ENCODE peak calls at places on chromosomes 5 and 9, in seven cellular contexts. A, V, E, H, L, Y and Q are unnamed samples.

GRCh38 chr5:176725521-176725920 is 78.2 kb downstream of the TSPAN17 start:
- DNase-seq in E (no peak), V (no peak), A (no peak), L (no peak), Y (no peak), H (no peak), Q (no peak)

GRCh38 chr9:79060726-79061125 is 511.0 kb upstream of the TLE4 start:
- DNase-seq in V (no peak), Y (no peak), L (no peak), A (no peak), E (no peak), H (no peak), Q (no peak)

GRCh38 chr5:106397700-106398099 is 1273.0 kb downstream of the EFNA5 start:
- DNase-seq in H (no peak), E (no peak), Y (no peak), V (no peak), L (no peak), A (no peak), Q (no peak)

GRCh38 chr5:117093653-117094052 is 519.0 kb upstream of the SEMA6A start:
- DNase-seq in H (no peak), Y (no peak), V (no peak), E (no peak), A (no peak), L (no peak), Q (no peak)

GRCh38 chr5:133936611-133937015 is 31.8 kb downstream of the C5orf15 start:
- DNase-seq in A (peak; percentile 83), Y (no peak), V (no peak), E (no peak), H (no peak), L (no peak), Q (no peak)

GRCh38 chr5:155905359-155905758 is 421.6 kb upstream of the SGCD start:
- DNase-seq in A (no peak), L (no peak), Y (no peak), V (no peak), H (no peak), E (no peak), Q (no peak)

GRCh38 chr5:115873392-115873791 is 31.7 kb downstream of the AP3S1 start:
- DNase-seq in Y (no peak), V (no peak), E (no peak), L (no peak), H (no peak), A (no peak), Q (no peak)

GRCh38 chr5:134649163-134649916 is 755 bp downstream of the SEC24A start:
- DNase-seq in V (peak; percentile 29), L (peak; percentile 49), E (no peak), A (peak; percentile 51), Y (peak; percentile 33), H (no peak), Q (peak; percentile 43)

GRCh38 chr5:2383678-2384025 is 367.8 kb downstream of the IRX2 start:
- DNase-seq in L (no peak), Y (no peak), V (no peak), A (no peak), E (no peak), H (no peak), Q (no peak)

DNA sequence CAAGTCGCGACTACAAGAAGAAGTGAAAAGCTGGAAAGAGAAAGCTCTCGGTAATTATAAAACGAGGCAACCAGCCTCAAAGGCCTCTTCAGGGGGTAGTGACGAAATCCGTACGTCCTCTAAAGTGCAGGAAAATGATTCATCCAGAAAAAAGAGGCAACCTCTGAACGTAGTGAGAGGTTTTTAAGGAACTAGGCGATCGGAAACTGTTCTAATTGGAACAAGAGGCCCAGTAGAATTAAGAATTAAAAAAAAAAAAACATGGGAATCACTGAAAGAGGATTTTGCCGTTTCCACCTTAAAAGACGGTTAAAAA is 1.0 kb downstream of the CSNK1A1 start:
- DNase-seq in E (no peak), L (no peak), V (no peak), A (peak; percentile 33), H (no peak), Y (no peak), Q (peak; percentile 14)
- TF ChIP-seq POLR2A in E (no peak), L (no peak), V (no peak), A (no peak), H (no peak), Y (no peak), Q (no peak)

GRCh38 chr9:89705651-89706050 is 100.8 kb downstream of the GADD45G start:
- DNase-seq in Y (no peak), V (no peak), E (no peak), A (no peak), H (no peak), L (no peak), Q (no peak)
- H3K27ac ChIP-seq in Y (no peak overlapping the region), V (no peak overlapping the region), E (no peak overlapping the region), A (no peak overlapping the region), H (no peak overlapping the region), L (no peak overlapping the region), Q (no peak overlapping the region)

GRCh38 chr9:130780865-130781504 is 54.1 kb upstream of the ABL1 start:
- DNase-seq in V (peak; percentile 62), E (no peak), L (no peak), H (no peak), A (no peak), Y (peak; percentile 75), Q (peak; percentile 60)
- TF ChIP-seq POLR2A in V (no peak), E (no peak), L (peak; percentile 31), H (peak; percentile 86), A (no peak), Y (peak; percentile 31), Q (peak; percentile 68)

GRCh38 chr9:18173923-18174322 is 300.0 kb upstream of the ADAMTSL1 start:
- DNase-seq in Y (no peak), E (no peak), L (no peak), H (no peak), V (no peak), A (no peak), Q (no peak)
- H3K27ac ChIP-seq in Y (no peak overlapping the region), E (no peak overlapping the region), L (no peak overlapping the region), H (no peak overlapping the region), V (no peak overlapping the region), A (no peak overlapping the region), Q (no peak overlapping the region)

GRCh38 chr5:73625905-73626811 is at the start of gene ARHGEF28:
- DNase-seq in A (peak; percentile 16), Y (peak; percentile 44), V (peak; percentile 73), H (no peak), E (peak; percentile 49), L (peak; percentile 85), Q (peak; percentile 85)
- TF ChIP-seq POLR2A in A (no peak), Y (no peak), V (peak; percentile 40), H (peak; percentile 22), E (peak; percentile 54), L (peak; percentile 73), Q (peak; percentile 16)

GRCh38 chr5:146126068-146126467 is 20.7 kb upstream of the PLAC8L1 start:
- DNase-seq in V (no peak), L (no peak), H (no peak), Y (no peak), E (no peak), A (no peak), Q (no peak)
- H3K27ac ChIP-seq in V (no peak overlapping the region), L (no peak overlapping the region), H (no peak overlapping the region), Y (no peak overlapping the region), E (no peak overlapping the region), A (no peak overlapping the region), Q (no peak overlapping the region)